ENCODE peak calls at places on chromosomes 11 and 22, in eight cellular contexts. B is PC-9, F is Peyer's patch, N is gastrocnemius medialis, U is dorsolateral prefrontal cortex, Q is WTC11, G is adrenal gland, V is endothelial cell. J is an unnamed sample.

GRCh38 chr11:35771722-35772121 is 109.1 kb downstream of the TRIM44 start:
- DNase-seq in N (no peak), Q (no peak), U (no peak), V (no peak), F (no peak), G (no peak), B (no peak), J (no peak)

GRCh38 chr11:21612326-21612725 is 580.6 kb upstream of the ANO5 start:
- DNase-seq in G (no peak), F (no peak), Q (no peak), B (no peak), N (no peak), U (no peak), V (no peak), J (no peak)

GRCh38 chr11:117826832-117827231 is 2.3 kb upstream of the FXYD2 start:
- DNase-seq in U (no peak), N (no peak), F (peak; percentile 39), B (no peak), G (no peak), Q (no peak), V (no peak), J (no peak)

GRCh38 chr11:120710354-120711187 is 199.0 kb downstream of the GRIK4 start:
- DNase-seq in B (peak; percentile 24), Q (peak; percentile 60), G (peak; percentile 57), V (peak; percentile 17), F (peak; percentile 58), N (peak; percentile 31), U (peak; percentile 75), J (peak; percentile 55)

GRCh38 chr11:19181673-19182261 is 20.0 kb downstream of the CSRP3 start:
- DNase-seq in G (no peak), F (no peak), N (no peak), U (no peak), V (no peak), B (no peak), Q (no peak), J (no peak)

GRCh38 chr22:29071261-29072045 is 1.4 kb upstream of the KREMEN1 start:
- DNase-seq in U (no peak), G (no peak), N (no peak), V (peak; percentile 45), F (peak; percentile 72), B (peak; percentile 6), Q (peak; percentile 77), J (no peak)

GRCh38 chr11:43503417-43503816 is 144.7 kb downstream of the TTC17 start:
- DNase-seq in B (no peak), U (no peak), F (no peak), V (no peak), Q (no peak), N (no peak), G (no peak), J (no peak)

GRCh38 chr11:8269636-8270035 is 6.0 kb upstream of the LMO1 start:
- DNase-seq in G (no peak), B (no peak), U (no peak), Q (no peak), F (peak; percentile 13), V (no peak), N (no peak), J (no peak)

GRCh38 chr11:86670179-86670578 is 2.2 kb downstream of the ME3 start:
- DNase-seq in V (no peak), U (no peak), B (peak; percentile 24), F (no peak), N (no peak), Q (no peak), G (no peak), J (peak; percentile 33)

GRCh38 chr22:29328566-29329500 is 13.3 kb upstream of the RASL10A start:
- DNase-seq in N (peak; percentile 90), Q (no peak), G (no peak), V (no peak), B (no peak), F (no peak), U (peak; percentile 78), J (no peak)

GRCh38 chr22:33921576-33922181 is 1.4 kb upstream of the LARGE1 start:
- DNase-seq in V (peak; percentile 68), N (peak; percentile 36), B (peak; percentile 29), G (peak; percentile 69), U (peak; percentile 80), F (peak; percentile 71), Q (peak; percentile 88), J (no peak)

GRCh38 chr22:30425327-30425615 is 297 bp upstream of the MTFP1 start:
- DNase-seq in B (no peak), F (no peak), N (no peak), Q (no peak), G (no peak), V (no peak), U (no peak), J (no peak)

GRCh38 chr11:123431619-123432018 is 1.6 kb downstream of the GRAMD1B start:
- DNase-seq in G (no peak), F (no peak), U (no peak), Q (no peak), B (no peak), N (no peak), V (no peak), J (no peak)

GRCh38 chr11:85170184-85170583 is 457.0 kb downstream of the DLG2 start:
- DNase-seq in B (peak; percentile 63), V (no peak), Q (no peak), U (no peak), N (no peak), G (no peak), F (no peak), J (no peak)

GRCh38 chr11:126992804-126993111 is 7.8 kb downstream of the KIRREL3 start:
- DNase-seq in V (no peak), U (no peak), B (no peak), F (no peak), Q (no peak), G (no peak), N (no peak), J (peak; percentile 85)

GRCh38 chr22:50473088-50473487 is 1.7 kb downstream of the SBF1 start:
- DNase-seq in V (no peak), G (no peak), U (no peak), B (no peak), Q (no peak), N (no peak), F (peak; percentile 69), J (no peak)

GRCh38 chr11:2795491-2795991 is 90.0 kb downstream of the CDKN1C start:
- DNase-seq in V (no peak), B (no peak), G (peak; percentile 22), N (peak; percentile 6), Q (peak; percentile 9), F (no peak), U (no peak), J (no peak)

GRCh38 chr11:86972734-86973133 is 17.5 kb upstream of the FZD4 start:
- DNase-seq in F (no peak), N (no peak), Q (no peak), G (no peak), U (no peak), B (no peak), V (no peak), J (no peak)

GRCh38 chr11:130052556-130052955 is 17.1 kb upstream of the APLP2 start:
- DNase-seq in V (no peak), G (no peak), B (no peak), U (no peak), N (no peak), F (no peak), Q (no peak), J (no peak)

DNA sequence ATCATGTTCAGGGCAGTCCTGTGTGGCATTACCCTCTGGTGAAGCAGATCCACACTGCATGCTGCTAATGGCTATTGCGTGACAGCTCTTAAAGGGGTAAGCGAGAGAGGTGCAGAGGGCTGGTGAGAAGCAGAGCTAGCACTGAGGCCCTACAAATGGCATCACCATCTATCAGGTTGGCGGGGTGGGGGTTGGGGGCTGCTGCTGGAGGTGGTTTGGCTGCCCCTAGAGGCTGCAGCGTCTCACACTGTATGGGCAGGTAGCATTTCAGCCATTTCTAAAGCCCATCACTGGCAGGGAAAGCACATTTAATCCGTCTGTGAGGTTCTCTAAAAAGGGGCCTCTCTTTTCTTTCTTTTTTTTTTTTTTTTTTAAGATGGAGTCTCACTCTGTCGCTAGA is 16.8 kb upstream of the TMA7B start:
- DNase-seq in V (peak; percentile 17), U (no peak), N (no peak), F (no peak), G (no peak), B (no peak), Q (peak; percentile 70), J (no peak)
- TF ChIP-seq CTCF in V (no peak), U (no peak), N (no peak), F (no peak), G (no peak), B (peak; percentile 8), Q (peak; percentile 13), J (no peak)

DNA sequence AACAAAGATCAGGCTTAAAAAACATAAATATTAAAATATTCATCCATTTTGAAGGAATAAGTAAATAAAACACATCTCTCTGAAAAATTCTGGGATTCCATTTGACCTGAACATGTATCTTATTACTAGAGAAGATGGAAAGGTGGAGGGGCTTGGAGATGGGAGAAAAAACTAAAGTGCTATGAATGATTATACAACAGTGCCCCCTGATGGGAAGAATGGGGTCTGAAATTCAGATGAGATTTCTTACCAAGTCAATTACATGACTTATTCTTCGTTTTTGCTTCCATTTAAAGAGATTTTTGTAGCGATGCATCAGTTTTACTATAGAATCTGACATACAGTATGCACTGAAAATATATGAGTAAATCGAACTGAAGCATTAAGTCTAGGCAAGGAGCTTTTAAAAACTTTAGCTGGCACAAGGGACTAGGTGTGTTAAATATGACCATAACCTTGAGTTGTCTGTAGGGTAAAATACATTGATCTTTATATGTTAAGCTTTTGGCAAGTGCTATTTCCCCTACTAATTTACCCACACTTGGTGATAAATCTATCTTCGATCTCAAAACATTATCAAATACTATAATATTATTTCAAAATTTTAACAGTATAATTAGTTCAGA is 718.8 kb downstream of the CNTN5 start:
- DNase-seq in G (no peak), U (no peak), V (peak; percentile 40), N (no peak), B (peak; percentile 3), Q (no peak), F (no peak), J (no peak)
- TF ChIP-seq CTCF in G (peak; percentile 48), U (peak; percentile 54), V (peak; percentile 79), N (no peak), B (peak; percentile 81), Q (peak; percentile 30), F (no peak), J (no peak)

GRCh38 chr22:22061085-22062077 is 78.8 kb upstream of the TOP3B start:
- DNase-seq in Q (no peak), N (peak; percentile 27), B (no peak), G (peak; percentile 31), F (no peak), V (no peak), U (peak; percentile 55), J (peak; percentile 45)
- TF ChIP-seq CTCF in Q (no peak), N (no peak), B (no peak), G (no peak), F (peak; percentile 14), V (no peak), U (peak; percentile 18), J (no peak)

DNA sequence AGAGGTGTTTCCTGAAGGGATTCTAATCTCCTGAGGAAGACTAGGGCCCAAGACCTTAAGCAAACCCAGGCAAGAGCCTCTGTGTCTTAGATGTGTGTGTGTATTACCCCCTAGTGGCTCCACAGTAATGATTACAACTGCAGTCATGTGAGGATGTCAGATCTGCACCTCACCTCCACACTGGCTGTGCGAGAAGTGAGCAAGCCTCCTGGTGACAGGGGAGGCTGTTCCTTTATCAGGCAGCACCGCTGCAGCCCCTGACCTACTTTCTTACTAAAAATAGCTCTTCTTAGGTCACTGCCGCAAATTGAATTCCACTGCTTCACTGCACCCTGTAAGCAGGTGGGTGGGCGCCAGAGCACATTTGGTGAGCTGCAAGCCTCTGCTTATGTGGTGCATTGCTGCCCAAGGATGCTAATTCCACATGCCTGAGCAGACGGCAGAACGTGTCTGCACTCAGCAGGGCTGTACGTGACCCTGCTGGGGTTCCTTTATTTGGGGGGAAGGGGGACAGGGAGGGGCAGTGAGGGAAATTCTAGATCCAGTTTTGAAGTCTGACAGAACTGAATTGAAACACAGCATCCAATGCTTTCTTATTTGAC is 112.4 kb downstream of the KCNC1 start:
- DNase-seq in F (no peak), B (no peak), N (peak; percentile 73), V (peak; percentile 5), G (no peak), U (peak; percentile 44), Q (peak; percentile 14), J (no peak)
- TF ChIP-seq CTCF in F (no peak), B (peak; percentile 43), N (peak; percentile 68), V (no peak), G (no peak), U (peak; percentile 23), Q (no peak), J (peak; percentile 39)